ENCODE peak calls at places on chromosomes 3 and 15, in nine cellular contexts. X is astrocyte of the spinal cord, B is cardiac muscle cell, N is pancreas, Z is dorsolateral prefrontal cortex, G is MM.1S, H is NB4, T is thoracic aorta, O is HepG2. J is an unnamed sample.

GRCh38 chr3:160707187-160707789 is 30.3 kb downstream of the ARL14 start:
- DNase-seq in X (peak; percentile 58), B (peak; percentile 73), N (peak; percentile 30), Z (no peak), G (peak; percentile 71), H (peak; percentile 52), T (no peak), O (peak; percentile 38), J (no peak)

GRCh38 chr15:61479601-61480000 is 250.5 kb upstream of the RORA start:
- DNase-seq in X (peak; percentile 54), B (no peak), N (no peak), Z (no peak), G (no peak), H (no peak), T (no peak), O (no peak), J (no peak)

GRCh38 chr3:84967767-84968581 is 9.2 kb downstream of the CADM2 start:
- DNase-seq in X (no peak), B (no peak), N (no peak), Z (no peak), G (no peak), H (no peak), T (no peak), O (no peak), J (no peak)

GRCh38 chr3:151837057-151837456 is 23.1 kb downstream of the AADAC start:
- DNase-seq in X (peak; percentile 77), B (peak; percentile 65), N (peak; percentile 24), Z (no peak), G (no peak), H (peak; percentile 84), T (no peak), O (no peak), J (no peak)

GRCh38 chr3:61114316-61114953 is 136.8 kb downstream of the FHIT start:
- DNase-seq in X (no peak), B (no peak), N (no peak), Z (no peak), G (no peak), H (no peak), T (no peak), O (no peak), J (no peak)

GRCh38 chr3:40574661-40575060 is 49.9 kb downstream of the ZNF621 start:
- DNase-seq in X (peak; percentile 89), B (peak; percentile 50), N (no peak), Z (peak; percentile 53), G (no peak), H (no peak), T (no peak), O (no peak), J (no peak)

GRCh38 chr3:192887047-192887446 is 30.6 kb downstream of the MB21D2 start:
- DNase-seq in X (peak; percentile 93), B (peak; percentile 70), N (no peak), Z (no peak), G (no peak), H (no peak), T (no peak), O (peak; percentile 38), J (no peak)

GRCh38 chr15:73991260-73991659 is 835 bp downstream of the STOML1 start:
- DNase-seq in X (peak; percentile 32), B (peak; percentile 93), N (peak; percentile 48), Z (peak; percentile 49), G (no peak), H (no peak), T (peak; percentile 40), O (no peak), J (no peak)

GRCh38 chr3:129289201-129289921 is 10.7 kb downstream of the HMCES start:
- DNase-seq in X (no peak), B (peak; percentile 74), N (no peak), Z (no peak), G (no peak), H (no peak), T (no peak), O (no peak), J (no peak)

GRCh38 chr3:23624305-23624704 is 181.4 kb upstream of the UBE2E1 start:
- DNase-seq in X (no peak), B (no peak), N (no peak), Z (no peak), G (no peak), H (no peak), T (no peak), O (no peak), J (no peak)

GRCh38 chr3:60954049-60954448 is 297.2 kb downstream of the FHIT start:
- DNase-seq in X (peak; percentile 40), B (no peak), N (no peak), Z (no peak), G (no peak), H (no peak), T (no peak), O (no peak), J (no peak)

GRCh38 chr3:13269711-13270378 is 150.3 kb downstream of the NUP210 start:
- DNase-seq in X (no peak), B (no peak), N (no peak), Z (no peak), G (no peak), H (no peak), T (no peak), O (no peak), J (no peak)

GRCh38 chr15:42130246-42130986 is 26.0 kb downstream of the PLA2G4F start:
- DNase-seq in X (no peak), B (no peak), N (no peak), Z (peak; percentile 2), G (no peak), H (no peak), T (no peak), O (no peak), J (no peak)
- TF ChIP-seq CTCF in X (no peak), B (no peak), N (no peak), Z (no peak), G (no peak), H (no peak), T (no peak), O (no peak), J (no peak)

GRCh38 chr15:84750583-84751092 is 2.2 kb downstream of the ZNF592 start:
- DNase-seq in X (no peak), B (no peak), N (no peak), Z (no peak), G (no peak), H (peak; percentile 85), T (no peak), O (no peak), J (no peak)

GRCh38 chr15:84752195-84752594 is 3.8 kb downstream of the ZNF592 start:
- DNase-seq in X (no peak), B (no peak), N (no peak), Z (no peak), G (no peak), H (no peak), T (no peak), O (peak; percentile 63), J (no peak)

GRCh38 chr15:84749111-84749991 is 959 bp downstream of the ZNF592 start:
- DNase-seq in X (no peak), B (peak; percentile 36), N (peak; percentile 53), Z (peak; percentile 29), G (peak; percentile 33), H (peak; percentile 86), T (no peak), O (peak; percentile 56), J (no peak)

GRCh38 chr15:84747423-84748273 is 744 bp upstream of the ZNF592 start:
- DNase-seq in X (peak; percentile 66), B (peak; percentile 75), N (peak; percentile 78), Z (peak; percentile 62), G (no peak), H (peak; percentile 89), T (peak; percentile 32), O (peak; percentile 63), J (no peak)

GRCh38 chr15:84748274-84749110 is at the start of gene ZNF592:
- DNase-seq in X (peak; percentile 79), B (peak; percentile 90), N (peak; percentile 89), Z (peak; percentile 51), G (peak; percentile 80), H (peak; percentile 89), T (peak; percentile 20), O (peak; percentile 36), J (no peak)
- TF ChIP-seq CTCF in X (peak; percentile 15), B (no peak), N (no peak), Z (peak; percentile 5), G (no peak), H (no peak), T (no peak), O (no peak), J (no peak)

DNA sequence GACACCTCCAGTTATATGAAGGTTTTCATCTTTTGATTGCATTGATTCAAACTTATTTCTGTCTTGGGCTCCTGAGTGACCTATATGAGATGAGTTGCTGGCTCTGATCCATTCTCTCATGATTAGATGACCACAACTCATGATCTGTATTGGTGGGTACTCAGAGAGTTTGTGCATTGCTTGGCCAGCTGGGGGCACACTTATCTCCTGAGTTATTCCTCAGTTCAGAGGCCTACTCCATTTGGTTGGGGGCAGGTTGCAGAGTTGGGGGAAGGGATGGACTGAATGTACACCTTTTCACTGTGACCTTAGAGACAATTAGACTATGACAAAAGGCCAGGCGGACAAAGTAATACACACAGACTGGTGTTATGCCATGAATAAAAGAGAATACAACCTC is 166.2 kb upstream of the SEMA6D start:
- DNase-seq in X (no peak), B (no peak), N (no peak), Z (no peak), G (no peak), H (no peak), T (no peak), O (no peak), J (no peak)
- TF ChIP-seq CTCF in X (no peak), B (peak; percentile 8), N (no peak), Z (no peak), G (no peak), H (peak; percentile 18), T (no peak), O (no peak), J (peak; percentile 13)

GRCh38 chr15:101207867-101208288 is 44.0 kb downstream of the CHSY1 start:
- DNase-seq in X (peak; percentile 53), B (peak; percentile 86), N (no peak), Z (no peak), G (no peak), H (peak; percentile 95), T (no peak), O (no peak), J (no peak)

GRCh38 chr15:101203029-101203428 is 48.8 kb downstream of the CHSY1 start:
- DNase-seq in X (no peak), B (no peak), N (no peak), Z (no peak), G (no peak), H (no peak), T (no peak), O (no peak), J (no peak)

GRCh38 chr15:101203607-101204006 is 48.2 kb downstream of the CHSY1 start:
- DNase-seq in X (no peak), B (no peak), N (no peak), Z (no peak), G (no peak), H (peak; percentile 49), T (no peak), O (peak; percentile 65), J (no peak)

GRCh38 chr15:101204744-101205535 is 46.9 kb downstream of the CHSY1 start:
- DNase-seq in X (peak; percentile 52), B (peak; percentile 57), N (no peak), Z (no peak), G (no peak), H (no peak), T (no peak), O (no peak), J (no peak)

DNA sequence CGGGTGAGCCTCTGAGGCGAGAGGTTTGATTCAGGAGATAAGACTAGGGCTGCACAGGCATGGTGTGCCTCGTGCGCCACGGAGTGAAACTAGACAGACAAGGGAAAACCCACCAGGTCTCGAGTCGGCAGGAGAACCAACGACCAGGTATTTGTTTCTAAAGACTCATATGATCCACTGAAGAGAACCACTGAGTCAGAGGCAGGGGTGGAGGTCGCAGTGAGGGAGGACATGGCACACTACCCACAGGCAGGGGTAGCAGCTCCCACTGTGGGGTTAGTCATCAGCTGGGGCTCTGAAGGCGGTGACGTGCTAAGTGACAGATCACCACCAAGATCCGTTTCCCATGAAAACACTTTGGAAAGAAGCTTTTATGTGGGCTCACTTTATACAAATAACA is 45.7 kb downstream of the CHSY1 start:
- DNase-seq in X (peak; percentile 77), B (peak; percentile 38), N (no peak), Z (no peak), G (no peak), H (peak; percentile 65), T (no peak), O (no peak), J (no peak)
- TF ChIP-seq CTCF in X (no peak), B (no peak), N (no peak), Z (no peak), G (no peak), H (no peak), T (no peak), O (no peak), J (no peak)

J was measured in D721Med.